ENCODE peak calls at places on chromosome 20, in five cellular contexts. P is ovary, W is GM23248, V is MG63, S is GM23338. D is an unnamed sample.

GRCh38 chr20:32544893-32545840 is 40.0 kb downstream of the NOL4L start:
- DNase-seq in P (no peak), V (peak; percentile 65), S (no peak), W (peak; percentile 65), D (no peak)

GRCh38 chr20:3612795-3613560 is 50.2 kb downstream of the GFRA4 start:
- DNase-seq in P (no peak), V (no peak), S (no peak), W (peak; percentile 17), D (no peak)

GRCh38 chr20:47269309-47270165 is 87.0 kb downstream of the ZMYND8 start:
- DNase-seq in W (peak; percentile 54), V (no peak), P (no peak), S (no peak), D (no peak)

GRCh38 chr20:41340327-41341055 is at the start of gene LPIN3:
- DNase-seq in V (peak; percentile 90), P (peak; percentile 89), S (peak; percentile 94), W (peak; percentile 93), D (peak; percentile 51)

GRCh38 chr20:16434087-16434664 is 139.1 kb downstream of the KIF16B start:
- DNase-seq in P (peak; percentile 43), S (peak; percentile 86), V (peak; percentile 36), W (peak; percentile 34), D (no peak)

GRCh38 chr20:63139856-63140255 is 76.1 kb downstream of the YTHDF1 start:
- DNase-seq in P (no peak), S (no peak), V (no peak), W (no peak), D (no peak)

GRCh38 chr20:10474606-10475184 is 39.6 kb downstream of the SLX4IP start:
- DNase-seq in P (no peak), V (no peak), W (peak; percentile 9), S (no peak), D (no peak)

GRCh38 chr20:3323398-3323797 is 84.1 kb downstream of the DNAAF9 start:
- DNase-seq in S (no peak), P (no peak), V (no peak), W (peak; percentile 16), D (no peak)

GRCh38 chr20:23269954-23270353 is 80.6 kb upstream of the NXT1 start:
- DNase-seq in S (peak; percentile 11), W (no peak), P (no peak), V (no peak), D (no peak)

GRCh38 chr20:56689852-56690485 is 60.9 kb downstream of the TFAP2C start:
- DNase-seq in P (no peak), V (peak; percentile 39), W (peak; percentile 82), S (no peak), D (peak; percentile 33)

GRCh38 chr20:31713312-31714049 is 9.2 kb downstream of the BCL2L1 start:
- DNase-seq in P (peak; percentile 43), S (peak; percentile 71), V (peak; percentile 95), W (peak; percentile 95), D (peak; percentile 70)

GRCh38 chr20:62804632-62805364 is at the start of gene OGFR:
- DNase-seq in W (peak; percentile 74), V (peak; percentile 65), S (peak; percentile 71), P (peak; percentile 80), D (no peak)

GRCh38 chr20:20448891-20449290 is 81.0 kb downstream of the INSM1 start:
- DNase-seq in S (no peak), P (no peak), W (no peak), V (no peak), D (no peak)

GRCh38 chr20:8074931-8075330 is 55.4 kb upstream of the TMX4 start:
- DNase-seq in V (no peak), P (no peak), W (no peak), S (no peak), D (no peak)

GRCh38 chr20:47150403-47151152 is 205.9 kb downstream of the ZMYND8 start:
- DNase-seq in V (peak; percentile 68), S (peak; percentile 95), W (peak; percentile 85), P (no peak), D (no peak)

GRCh38 chr20:24978493-24978892 is 14.1 kb downstream of the APMAP start:
- DNase-seq in W (no peak), P (no peak), S (no peak), V (no peak), D (no peak)

GRCh38 chr20:32507998-32508774 is 76.9 kb downstream of the NOL4L start:
- DNase-seq in S (no peak), V (no peak), W (no peak), P (no peak), D (no peak)

GRCh38 chr20:540391-541201 is 3.0 kb downstream of the CSNK2A1 start:
- DNase-seq in V (no peak), S (peak; percentile 35), P (no peak), W (no peak), D (no peak)

GRCh38 chr20:38601216-38602184 is at the start of gene ARHGAP40:
- DNase-seq in W (peak; percentile 44), S (peak; percentile 68), V (peak; percentile 42), P (no peak), D (no peak)

GRCh38 chr20:58719258-58719657 is 26.7 kb downstream of the NPEPL1 start:
- DNase-seq in W (no peak), S (no peak), V (no peak), P (no peak), D (no peak)

GRCh38 chr20:49323622-49324238 is 45.9 kb upstream of the ZNFX1 start:
- DNase-seq in S (peak; percentile 69), P (no peak), W (peak; percentile 93), V (peak; percentile 61), D (peak; percentile 33)

GRCh38 chr20:53080969-53081871 is 109.1 kb downstream of the TSHZ2 start:
- DNase-seq in S (no peak), W (peak; percentile 38), V (peak; percentile 11), P (no peak), D (no peak)

GRCh38 chr20:57398901-57399535 is 7.8 kb downstream of the RBM38 start:
- DNase-seq in P (peak; percentile 20), V (no peak), W (no peak), S (no peak), D (no peak)

GRCh38 chr20:50276119-50277063 is 85.8 kb downstream of the CEBPB start:
- DNase-seq in V (no peak), S (no peak), W (no peak), P (peak; percentile 20), D (no peak)

GRCh38 chr20:7980332-7981046 is 39.1 kb downstream of the TMX4 start:
- DNase-seq in W (peak; percentile 35), V (no peak), S (peak; percentile 51), P (no peak), D (no peak)

GRCh38 chr20:33636776-33637175 is 25.4 kb upstream of the C20orf144 start:
- DNase-seq in P (no peak), S (no peak), V (no peak), W (no peak), D (no peak)

GRCh38 chr20:62549499-62550086 is 73.8 kb upstream of the GATA5 start:
- DNase-seq in S (peak; percentile 61), P (no peak), V (no peak), W (no peak), D (no peak)

GRCh38 chr20:59385461-59385860 is 85.0 kb downstream of the EDN3 start:
- DNase-seq in W (no peak), S (peak; percentile 54), V (no peak), P (no peak), D (no peak)

GRCh38 chr20:3890999-3891929 is 2.1 kb downstream of the PANK2 start:
- DNase-seq in P (no peak), W (peak; percentile 30), S (no peak), V (no peak), D (no peak)

DNA sequence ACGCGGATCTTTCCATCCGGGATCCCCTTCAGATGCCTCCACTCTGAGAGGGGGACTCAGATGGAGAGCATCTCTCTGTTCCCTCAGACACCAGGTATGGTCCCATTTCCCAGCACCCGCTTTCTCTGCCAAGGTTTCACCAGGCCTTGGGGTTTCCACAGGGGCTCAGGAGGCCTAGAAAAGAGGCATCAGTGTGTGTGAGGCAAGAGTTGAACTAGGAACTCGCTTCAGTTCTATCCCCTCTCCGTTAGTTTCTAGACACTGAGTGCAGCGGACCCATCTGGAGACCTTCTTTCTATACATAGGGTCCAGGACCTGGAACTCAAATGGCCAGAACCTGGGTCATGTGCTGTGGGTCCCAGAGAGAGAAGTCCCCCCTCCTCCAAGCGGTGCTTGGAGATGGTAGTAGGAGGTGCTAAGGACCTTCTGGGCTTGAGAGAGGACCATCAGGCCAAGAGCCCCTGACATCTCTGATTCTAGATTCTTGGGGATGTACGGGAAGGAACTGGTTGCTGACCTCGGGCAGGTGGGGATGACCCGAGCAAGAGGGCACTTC is 2.1 kb downstream of the SLC12A5 start:
- DNase-seq in S (no peak), V (no peak), W (no peak), P (no peak), D (no peak)
- H3K4me3 ChIP-seq in S (peak overlapping the region; percentile 78), V (no peak overlapping the region), W (no peak overlapping the region), P (no peak overlapping the region), D (no peak overlapping the region)

GRCh38 chr20:44291754-44292153 is 19.2 kb downstream of the FITM2 start:
- DNase-seq in P (no peak), V (no peak), S (peak; percentile 22), W (no peak), D (no peak)

GRCh38 chr20:44282148-44282547 is 28.9 kb downstream of the FITM2 start:
- DNase-seq in V (no peak), P (no peak), W (no peak), S (no peak), D (no peak)

GRCh38 chr20:44288252-44288651 is 22.8 kb downstream of the FITM2 start:
- DNase-seq in V (no peak), W (no peak), S (peak; percentile 49), P (no peak), D (no peak)

GRCh38 chr20:44284032-44284431 is 27.0 kb downstream of the FITM2 start:
- DNase-seq in S (no peak), V (peak; percentile 27), W (no peak), P (no peak), D (no peak)

DNA sequence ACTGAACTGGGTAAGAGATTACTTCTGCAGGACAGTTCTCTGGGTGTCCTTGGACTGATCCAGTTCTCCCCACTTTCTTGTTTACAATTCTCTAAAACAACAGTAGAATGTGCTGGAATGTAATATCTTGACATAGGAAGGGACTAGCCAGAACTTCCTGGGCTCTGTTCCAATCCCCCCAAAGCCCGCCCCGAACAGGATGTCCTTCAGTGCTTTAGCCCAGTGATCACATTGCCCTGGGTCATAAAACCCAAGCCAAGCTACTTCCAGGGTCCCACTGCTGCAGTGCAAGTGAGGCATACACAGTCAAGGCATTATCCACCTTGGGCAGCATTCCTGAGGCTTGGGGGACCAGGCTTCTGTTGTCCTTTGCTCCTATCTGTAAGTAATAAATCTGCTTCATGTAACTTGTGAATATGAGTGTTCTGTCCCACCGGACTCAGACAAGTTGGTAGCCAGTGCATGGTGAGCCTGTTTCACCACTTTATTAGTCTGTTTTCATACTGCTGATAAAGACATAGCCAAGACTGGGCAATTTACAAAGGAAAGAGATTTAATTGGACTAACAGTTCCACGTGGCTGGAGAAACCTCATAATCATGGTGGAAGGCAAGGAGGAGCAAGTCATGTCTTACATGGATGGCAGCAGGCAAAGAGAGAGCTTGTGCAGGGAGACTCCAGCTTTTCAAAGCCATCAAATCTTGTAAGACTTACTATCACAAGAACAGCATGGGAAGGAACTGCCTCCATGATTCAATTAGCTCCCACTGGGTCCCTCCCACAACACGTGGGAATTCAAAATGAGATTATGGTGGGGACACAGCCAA is 23.5 kb downstream of the FITM2 start:
- DNase-seq in V (peak; percentile 28), P (no peak), S (no peak), W (no peak), D (no peak)
- H3K27me3 ChIP-seq in V (no peaks in the 10 kb centered on the region), P (no peaks in the 10 kb centered on the region), S (no peaks in the 10 kb centered on the region), W (no peaks in the 10 kb centered on the region), D (no peaks in the 10 kb centered on the region)

GRCh38 chr20:5590899-5591298 is 159.3 kb upstream of the SHLD1 start:
- DNase-seq in W (no peak), V (no peak), S (no peak), P (no peak), D (no peak)
- H3K4me3 ChIP-seq in W (no peak overlapping the region), V (no peak overlapping the region), S (no peak overlapping the region), P (no peak overlapping the region), D (no peak overlapping the region)

GRCh38 chr20:14062171-14062570 is 66.9 kb downstream of the MACROD2 start:
- DNase-seq in V (no peak), S (no peak), W (no peak), P (no peak), D (no peak)
- H3K27me3 ChIP-seq in V (no peaks in the 10 kb centered on the region), S (no peaks in the 10 kb centered on the region), W (no peaks in the 10 kb centered on the region), P (no peaks in the 10 kb centered on the region), D (no peaks in the 10 kb centered on the region)